ENCODE peak calls at places on chromosomes 16 and 17, in four cellular contexts. A, C, E and T are unnamed samples.

GRCh38 chr17:69326302-69327059 is 452 bp downstream of the ABCA5 start:
- DNase-seq in A (no peak), C (peak; percentile 12), E (no peak), T (no peak)

GRCh38 chr17:181213-182163 is at the start of gene DOC2B:
- DNase-seq in E (peak; percentile 64), C (no peak), A (no peak), T (no peak)

GRCh38 chr16:68948230-68948910 is 105.0 kb downstream of the TANGO6 start:
- DNase-seq in E (no peak), A (no peak), C (no peak), T (no peak)

GRCh38 chr17:72305964-72306551 is 185.2 kb downstream of the SOX9 start:
- DNase-seq in A (no peak), C (no peak), E (no peak), T (no peak)

GRCh38 chr16:54280751-54281150 is 5.8 kb downstream of the IRX3 start:
- DNase-seq in A (no peak), C (no peak), E (peak; percentile 10), T (no peak)

GRCh38 chr17:76556759-76557367 is 17.0 kb downstream of the PRCD start:
- DNase-seq in C (no peak), E (no peak), A (no peak), T (no peak)

GRCh38 chr17:18225562-18226283 is at the start of gene LLGL1:
- DNase-seq in C (no peak), E (no peak), A (no peak), T (no peak)

GRCh38 chr17:67054011-67054591 is 9.7 kb downstream of the CACNG1 start:
- DNase-seq in A (no peak), E (peak; percentile 5), C (no peak), T (no peak)

GRCh38 chr16:23514381-23515152 is 4.3 kb upstream of the GGA2 start:
- DNase-seq in E (no peak), C (no peak), A (no peak), T (no peak)

GRCh38 chr17:63479495-63480184 is 2.8 kb downstream of the ACE start:
- DNase-seq in E (no peak), A (no peak), C (no peak), T (no peak)

GRCh38 chr16:24978370-24978914 is 36.7 kb downstream of the ARHGAP17 start:
- DNase-seq in A (no peak), C (no peak), E (no peak), T (no peak)

GRCh38 chr17:62727916-62728672 is 80.0 kb downstream of the MARCHF10 start:
- DNase-seq in C (no peak), A (no peak), E (no peak), T (no peak)

GRCh38 chr16:6279261-6279660 is 1053.4 kb upstream of the RBFOX1 start:
- DNase-seq in C (no peak), A (no peak), E (peak; percentile 15), T (no peak)

GRCh38 chr16:59950431-59950830 is 1216.3 kb upstream of the GOT2 start:
- DNase-seq in E (no peak), C (no peak), A (no peak), T (no peak)

GRCh38 chr16:62408760-62409159 is 372.5 kb upstream of the CDH8 start:
- DNase-seq in C (no peak), E (no peak), A (no peak), T (no peak)

GRCh38 chr17:75077072-75077489 is 10.7 kb upstream of the SLC16A5 start:
- DNase-seq in C (no peak), A (no peak), E (no peak), T (no peak)

GRCh38 chr16:1548234-1548633 is 14.8 kb downstream of the TMEM204 start:
- DNase-seq in C (no peak), E (no peak), A (no peak), T (no peak)

GRCh38 chr16:22816475-22816874 is 2.5 kb downstream of the HS3ST2 start:
- DNase-seq in C (no peak), A (no peak), E (no peak), T (no peak)

GRCh38 chr16:67865318-67865717 is 7.5 kb upstream of the EDC4 start:
- DNase-seq in A (no peak), E (no peak), C (no peak), T (no peak)

GRCh38 chr16:53131363-53132071 is 76.7 kb downstream of the CHD9 start:
- DNase-seq in A (peak; percentile 3), C (no peak), E (peak; percentile 28), T (peak; percentile 32)

GRCh38 chr17:60926466-60927183 is 249.0 kb downstream of the BCAS3 start:
- DNase-seq in A (no peak), C (no peak), E (no peak), T (no peak)

GRCh38 chr17:77555741-77556291 is 402.7 kb upstream of the TNRC6C start:
- DNase-seq in E (no peak), C (no peak), A (no peak), T (no peak)

GRCh38 chr17:6573982-6574688 is 17.8 kb upstream of the PITPNM3 start:
- DNase-seq in E (no peak), A (no peak), C (no peak), T (no peak)

GRCh38 chr16:51538707-51539604 is 387.9 kb upstream of the SALL1 start:
- DNase-seq in C (no peak), E (no peak), A (no peak), T (no peak)

GRCh38 chr17:16931318-16932060 is 40.4 kb downstream of the TNFRSF13B start:
- DNase-seq in E (no peak), A (no peak), C (no peak), T (no peak)

GRCh38 chr17:34178047-34178446 is 77.0 kb upstream of the CCL2 start:
- DNase-seq in E (no peak), A (no peak), C (no peak), T (no peak)

GRCh38 chr17:57090560-57091185 is 5.6 kb downstream of the AKAP1 start:
- DNase-seq in C (no peak), E (peak; percentile 91), A (no peak), T (no peak)

GRCh38 chr16:72783716-72784320 is 264.1 kb downstream of the ZFHX3 start:
- DNase-seq in C (no peak), E (no peak), A (no peak), T (no peak)

GRCh38 chr16:14263769-14264168 is 192.7 kb downstream of the MRTFB start:
- DNase-seq in A (no peak), E (no peak), C (no peak), T (no peak)

GRCh38 chr16:27286446-27286845 is 17.9 kb upstream of the NSMCE1 start:
- DNase-seq in E (no peak), C (no peak), A (no peak), T (no peak)

GRCh38 chr17:18041776-18042175 is 2.6 kb downstream of the GID4 start:
- DNase-seq in C (no peak), E (no peak), A (no peak), T (no peak)

GRCh38 chr17:77528516-77529327 is 388.0 kb downstream of the SEC14L1 start:
- DNase-seq in C (no peak), A (no peak), E (peak; percentile 94), T (no peak)

GRCh38 chr17:80892900-80893603 is 98.6 kb upstream of the CHMP6 start:
- DNase-seq in A (no peak), C (no peak), E (no peak), T (no peak)

GRCh38 chr17:59707971-59708425 is 544 bp downstream of the VMP1 start:
- DNase-seq in C (no peak), A (no peak), E (no peak), T (no peak)

GRCh38 chr16:68707341-68708152 is 29.5 kb upstream of the CDH1 start:
- DNase-seq in E (no peak), C (no peak), A (no peak), T (no peak)